ENCODE peak calls at places on chromosomes 7 and 10, in seven cellular contexts. Q, B, U, Z, J, A and M are unnamed samples.

GRCh38 chr7:5495581-5496375 is 72.1 kb upstream of the TNRC18 start:
- DNase-seq in Q (no peak), B (no peak), U (no peak), Z (no peak), J (no peak), A (no peak), M (no peak)

GRCh38 chr10:76433161-76434005 is 1002.0 kb downstream of the LRMDA start:
- DNase-seq in Q (no peak), B (no peak), U (no peak), Z (no peak), J (no peak), A (no peak), M (no peak)

GRCh38 chr10:131219584-131219886 is 92.0 kb downstream of the TCERG1L start:
- DNase-seq in Q (no peak), B (no peak), U (no peak), Z (no peak), J (no peak), A (no peak), M (no peak)

GRCh38 chr10:31464552-31464951 is 145.5 kb downstream of the ZEB1 start:
- DNase-seq in Q (no peak), B (no peak), U (no peak), Z (no peak), J (no peak), A (no peak), M (no peak)

GRCh38 chr10:132391372-132392020 is 5.5 kb upstream of the PWWP2B start:
- DNase-seq in Q (no peak), B (no peak), U (no peak), Z (no peak), J (no peak), A (peak; percentile 71), M (no peak)

GRCh38 chr10:59901481-59901880 is 4.9 kb downstream of the CCDC6 start:
- DNase-seq in Q (no peak), B (no peak), U (no peak), Z (no peak), J (no peak), A (no peak), M (no peak)

GRCh38 chr7:30285531-30286284 is 1.3 kb downstream of the ZNRF2 start:
- DNase-seq in Q (no peak), B (peak; percentile 52), U (peak; percentile 31), Z (peak; percentile 46), J (peak; percentile 46), A (peak; percentile 89), M (peak; percentile 57)

GRCh38 chr7:95951531-95951930 is 179.2 kb downstream of the DYNC1I1 start:
- DNase-seq in Q (no peak), B (no peak), U (no peak), Z (no peak), J (no peak), A (no peak), M (no peak)

GRCh38 chr7:135100856-135101255 is 47.0 kb upstream of the TMEM140 start:
- DNase-seq in Q (no peak), B (no peak), U (no peak), Z (peak; percentile 10), J (no peak), A (no peak), M (peak; percentile 36)

GRCh38 chr10:58177362-58177947 is 90.2 kb downstream of the IPMK start:
- DNase-seq in Q (no peak), B (no peak), U (peak; percentile 19), Z (peak; percentile 47), J (no peak), A (no peak), M (peak; percentile 66)

GRCh38 chr10:59098811-59099452 is 77.5 kb upstream of the PHYHIPL start:
- DNase-seq in Q (no peak), B (no peak), U (no peak), Z (peak; percentile 41), J (peak; percentile 2), A (no peak), M (peak; percentile 59)

GRCh38 chr7:91892821-91893340 is 12.4 kb upstream of the MTERF1 start:
- DNase-seq in Q (no peak), B (no peak), U (no peak), Z (peak; percentile 53), J (no peak), A (no peak), M (peak; percentile 49)

GRCh38 chr7:4682621-4683042 is 537 bp downstream of the FOXK1 start:
- DNase-seq in Q (no peak), B (no peak), U (peak; percentile 58), Z (peak; percentile 47), J (peak; percentile 49), A (peak; percentile 93), M (peak; percentile 39)

GRCh38 chr10:108064856-108065255 is 900.4 kb upstream of the SORCS1 start:
- DNase-seq in Q (no peak), B (no peak), U (no peak), Z (no peak), J (no peak), A (no peak), M (no peak)

GRCh38 chr10:129506101-129506797 is 39.2 kb downstream of the MGMT start:
- DNase-seq in Q (no peak), B (no peak), U (no peak), Z (no peak), J (no peak), A (no peak), M (no peak)

GRCh38 chr10:80493482-80494021 is 39.4 kb downstream of the TSPAN14 start:
- DNase-seq in Q (no peak), B (no peak), U (no peak), Z (no peak), J (no peak), A (no peak), M (peak; percentile 94)

GRCh38 chr7:51301806-51302205 is 14.8 kb downstream of the COBL start:
- DNase-seq in Q (no peak), B (no peak), U (no peak), Z (no peak), J (no peak), A (no peak), M (no peak)

GRCh38 chr7:135664046-135664589 is 1.8 kb downstream of the STMP1 start:
- DNase-seq in Q (no peak), B (peak; percentile 34), U (no peak), Z (peak; percentile 72), J (no peak), A (no peak), M (peak; percentile 49)

GRCh38 chr10:28503114-28503513 is 29.8 kb upstream of the WAC start:
- DNase-seq in Q (no peak), B (no peak), U (no peak), Z (no peak), J (no peak), A (no peak), M (peak; percentile 6)

GRCh38 chr7:75650062-75650461 is 88.7 kb downstream of the HIP1 start:
- DNase-seq in Q (no peak), B (no peak), U (no peak), Z (no peak), J (peak; percentile 34), A (no peak), M (no peak)

GRCh38 chr7:44123190-44124003 is at the start of gene POLD2:
- DNase-seq in Q (peak; percentile 94), B (peak; percentile 88), U (peak; percentile 100), Z (peak; percentile 92), J (peak; percentile 99), A (peak; percentile 99), M (peak; percentile 92)
- TF ChIP-seq CTCF in Q (peak; percentile 13), B (no peak), U (no peak), Z (no peak), J (no peak), A (no peak), M (no peak)

GRCh38 chr7:49928787-49929186 is 155.3 kb downstream of the VWC2 start:
- DNase-seq in Q (no peak), B (no peak), U (no peak), Z (no peak), J (no peak), A (no peak), M (no peak)

GRCh38 chr7:49937608-49938007 is 155.4 kb downstream of the ZPBP start:
- DNase-seq in Q (no peak), B (no peak), U (no peak), Z (no peak), J (no peak), A (no peak), M (no peak)

GRCh38 chr7:49926720-49927119 is 153.3 kb downstream of the VWC2 start:
- DNase-seq in Q (no peak), B (no peak), U (no peak), Z (no peak), J (no peak), A (no peak), M (no peak)

GRCh38 chr7:49927581-49927980 is 154.1 kb downstream of the VWC2 start:
- DNase-seq in Q (no peak), B (no peak), U (no peak), Z (no peak), J (no peak), A (no peak), M (no peak)

GRCh38 chr7:49931627-49932026 is 158.2 kb downstream of the VWC2 start:
- DNase-seq in Q (no peak), B (no peak), U (no peak), Z (no peak), J (no peak), A (no peak), M (no peak)
- TF ChIP-seq CTCF in Q (no peak), B (no peak), U (no peak), Z (no peak), J (no peak), A (no peak), M (no peak)

GRCh38 chr7:79060498-79060897 is 393.0 kb downstream of the MAGI2 start:
- DNase-seq in Q (no peak), B (no peak), U (no peak), Z (no peak), J (no peak), A (no peak), M (no peak)

GRCh38 chr7:79064187-79064823 is 389.2 kb downstream of the MAGI2 start:
- DNase-seq in Q (no peak), B (no peak), U (no peak), Z (peak; percentile 4), J (no peak), A (no peak), M (peak; percentile 4)

GRCh38 chr7:79063019-79063698 is 390.3 kb downstream of the MAGI2 start:
- DNase-seq in Q (no peak), B (no peak), U (no peak), Z (peak; percentile 58), J (no peak), A (no peak), M (peak; percentile 3)
- TF ChIP-seq CTCF in Q (no peak), B (no peak), U (no peak), Z (peak; percentile 10), J (no peak), A (no peak), M (peak; percentile 26)

GRCh38 chr7:138895700-138896099 is 85.5 kb downstream of the KIAA1549 start:
- DNase-seq in Q (no peak), B (no peak), U (no peak), Z (no peak), J (no peak), A (no peak), M (no peak)

GRCh38 chr7:138898255-138898654 is 82.9 kb downstream of the KIAA1549 start:
- DNase-seq in Q (no peak), B (no peak), U (peak; percentile 37), Z (no peak), J (no peak), A (no peak), M (no peak)

GRCh38 chr7:138902156-138902555 is 79.0 kb downstream of the KIAA1549 start:
- DNase-seq in Q (no peak), B (no peak), U (no peak), Z (no peak), J (no peak), A (no peak), M (no peak)

GRCh38 chr7:138904122-138904435 is 77.1 kb downstream of the KIAA1549 start:
- DNase-seq in Q (no peak), B (no peak), U (no peak), Z (no peak), J (no peak), A (no peak), M (no peak)

GRCh38 chr7:138900040-138900828 is 81.0 kb downstream of the KIAA1549 start:
- DNase-seq in Q (no peak), B (no peak), U (no peak), Z (peak; percentile 65), J (no peak), A (no peak), M (no peak)
- TF ChIP-seq CTCF in Q (no peak), B (no peak), U (no peak), Z (no peak), J (no peak), A (no peak), M (no peak)